ENCODE peak calls at places on chromosomes 6 and 20, in ten cellular contexts. J is RWPE2, N is right cardiac atrium, B is IMR-90, Q is esophagus muscularis mucosa, O is ovary, M is A673, L is heart right ventricle, P is suprapubic skin, A is psoas muscle. R is an unnamed sample.

GRCh38 chr6:116616757-116617093 is 446 bp downstream of the RSPH4A start:
- DNase-seq in J (peak; percentile 57), N (peak; percentile 63), B (no peak), Q (no peak), O (peak; percentile 15), M (peak; percentile 5), L (no peak), P (no peak), A (peak; percentile 21), R (no peak)

GRCh38 chr20:64238851-64239387 is 16.6 kb upstream of the PCMTD2 start:
- DNase-seq in J (peak; percentile 80), N (no peak), B (no peak), Q (no peak), O (no peak), M (no peak), L (no peak), P (no peak), A (no peak), R (no peak)

GRCh38 chr6:22878706-22879105 is 309.3 kb downstream of the HDGFL1 start:
- DNase-seq in J (no peak), N (no peak), B (peak; percentile 15), Q (no peak), O (no peak), M (no peak), L (no peak), P (no peak), A (no peak), R (no peak)

GRCh38 chr20:53598140-53599038 is 4.8 kb upstream of the ZNF217 start:
- DNase-seq in J (no peak), N (no peak), B (no peak), Q (no peak), O (no peak), M (no peak), L (no peak), P (peak; percentile 38), A (no peak), R (no peak)

GRCh38 chr20:58231678-58232077 is 3.2 kb upstream of the ANKRD60 start:
- DNase-seq in J (no peak), N (no peak), B (peak; percentile 22), Q (peak; percentile 42), O (no peak), M (peak; percentile 60), L (no peak), P (no peak), A (no peak), R (no peak)

GRCh38 chr6:24949020-24949569 is 13.3 kb upstream of the RIPOR2 start:
- DNase-seq in J (no peak), N (no peak), B (no peak), Q (no peak), O (no peak), M (no peak), L (no peak), P (no peak), A (no peak), R (no peak)

GRCh38 chr6:20696676-20697075 is 162.4 kb downstream of the CDKAL1 start:
- DNase-seq in J (no peak), N (no peak), B (peak; percentile 91), Q (no peak), O (no peak), M (no peak), L (no peak), P (no peak), A (no peak), R (no peak)

GRCh38 chr6:124027392-124027791 is 223.7 kb downstream of the NKAIN2 start:
- DNase-seq in J (no peak), N (no peak), B (no peak), Q (no peak), O (no peak), M (no peak), L (no peak), P (no peak), A (no peak), R (no peak)

GRCh38 chr6:124742971-124743370 is 219.3 kb upstream of the RNF217 start:
- DNase-seq in J (peak; percentile 51), N (no peak), B (no peak), Q (no peak), O (no peak), M (no peak), L (no peak), P (no peak), A (no peak), R (no peak)

GRCh38 chr20:31560900-31561598 is 44.0 kb upstream of the ID1 start:
- DNase-seq in J (peak; percentile 96), N (no peak), B (peak; percentile 98), Q (no peak), O (no peak), M (peak; percentile 54), L (no peak), P (no peak), A (peak; percentile 64), R (peak; percentile 55)

GRCh38 chr6:20564269-20564668 is 30.0 kb downstream of the CDKAL1 start:
- DNase-seq in J (no peak), N (no peak), B (peak; percentile 27), Q (no peak), O (no peak), M (peak; percentile 63), L (no peak), P (no peak), A (no peak), R (no peak)

GRCh38 chr6:14728396-14729024 is 517.4 kb upstream of the JARID2 start:
- DNase-seq in J (no peak), N (peak; percentile 61), B (peak; percentile 89), Q (no peak), O (no peak), M (no peak), L (no peak), P (peak; percentile 80), A (no peak), R (no peak)

GRCh38 chr6:32462609-32463008 is 22.9 kb downstream of the HLA-DRA start:
- DNase-seq in J (no peak), N (no peak), B (no peak), Q (no peak), O (no peak), M (peak; percentile 17), L (no peak), P (no peak), A (no peak), R (no peak)

GRCh38 chr6:39380837-39381534 is 58.5 kb upstream of the KCNK16 start:
- DNase-seq in J (no peak), N (no peak), B (no peak), Q (no peak), O (no peak), M (no peak), L (no peak), P (no peak), A (no peak), R (no peak)

GRCh38 chr20:36102809-36103596 is 51.5 kb upstream of the EPB41L1 start:
- DNase-seq in J (no peak), N (no peak), B (no peak), Q (no peak), O (no peak), M (no peak), L (no peak), P (no peak), A (no peak), R (no peak)

GRCh38 chr6:12870033-12870432 is 153.5 kb downstream of the PHACTR1 start:
- DNase-seq in J (no peak), N (no peak), B (no peak), Q (no peak), O (no peak), M (no peak), L (no peak), P (no peak), A (no peak), R (no peak)

GRCh38 chr6:143451531-143451930 is 926 bp downstream of the PEX3 start:
- DNase-seq in J (no peak), N (no peak), B (no peak), Q (no peak), O (no peak), M (no peak), L (no peak), P (no peak), A (no peak), R (no peak)

GRCh38 chr20:57711311-57711712 is 1.5 kb upstream of the PMEPA1 start:
- DNase-seq in J (peak; percentile 84), N (no peak), B (no peak), Q (no peak), O (no peak), M (no peak), L (no peak), P (no peak), A (no peak), R (peak; percentile 68)

DNA sequence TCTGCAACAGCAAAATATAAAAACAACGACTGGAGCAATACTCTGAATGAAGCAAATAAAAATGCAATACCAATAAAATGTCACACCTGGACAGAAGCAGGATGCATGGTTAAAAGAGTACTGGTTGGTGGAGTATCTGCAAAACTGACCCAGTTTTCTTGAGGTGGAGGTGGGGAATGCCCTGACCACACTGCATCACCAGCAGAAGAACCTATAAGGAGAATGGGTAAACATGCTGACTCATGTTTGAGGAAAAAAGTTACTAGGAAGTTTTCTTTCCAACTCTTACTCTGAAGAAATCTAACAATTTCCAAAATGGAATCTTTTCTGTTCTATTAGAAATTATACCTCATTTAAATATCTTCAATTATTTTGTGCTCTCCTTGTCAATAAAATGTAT is 43.6 kb downstream of the REPS1 start:
- DNase-seq in J (no peak), N (no peak), B (peak; percentile 83), Q (no peak), O (no peak), M (no peak), L (no peak), P (no peak), A (no peak), R (no peak)
- H3K27ac ChIP-seq in J (peak overlapping the region; percentile 12), N (no peak overlapping the region), B (no peak overlapping the region), Q (no peak overlapping the region), O (no peak overlapping the region), M (no peak overlapping the region), L (no peak overlapping the region), P (no peak overlapping the region), A (no peak overlapping the region), R (no peak overlapping the region)

GRCh38 chr6:159104931-159105330 is 60.1 kb upstream of the TAGAP start:
- DNase-seq in J (no peak), N (no peak), B (no peak), Q (no peak), O (no peak), M (no peak), L (no peak), P (no peak), A (no peak), R (no peak)
- H3K4me1 ChIP-seq in J (no peaks in the 10 kb centered on the region), N (peaks cover 3% of the 10 kb centered on the region), B (no peaks in the 10 kb centered on the region), Q (peaks cover 19% of the 10 kb centered on the region), O (no peaks in the 10 kb centered on the region), M (no peaks in the 10 kb centered on the region), L (no peaks in the 10 kb centered on the region), P (peaks cover 37% of the 10 kb centered on the region), A (no peaks in the 10 kb centered on the region), R (no peaks in the 10 kb centered on the region)

GRCh38 chr20:50306478-50307423 is 116.1 kb downstream of the CEBPB start:
- DNase-seq in J (peak; percentile 73), N (no peak), B (no peak), Q (no peak), O (no peak), M (no peak), L (no peak), P (peak; percentile 59), A (no peak), R (no peak)
- H3K27ac ChIP-seq in J (peak overlapping the region; percentile 80), N (peak overlapping the region; percentile 74), B (peak overlapping the region; percentile 91), Q (peak overlapping the region; percentile 89), O (peak overlapping the region; percentile 97), M (no peak overlapping the region), L (peak overlapping the region; percentile 88), P (peak overlapping the region; percentile 91), A (peak overlapping the region; percentile 84), R (peak overlapping the region; percentile 73)

DNA sequence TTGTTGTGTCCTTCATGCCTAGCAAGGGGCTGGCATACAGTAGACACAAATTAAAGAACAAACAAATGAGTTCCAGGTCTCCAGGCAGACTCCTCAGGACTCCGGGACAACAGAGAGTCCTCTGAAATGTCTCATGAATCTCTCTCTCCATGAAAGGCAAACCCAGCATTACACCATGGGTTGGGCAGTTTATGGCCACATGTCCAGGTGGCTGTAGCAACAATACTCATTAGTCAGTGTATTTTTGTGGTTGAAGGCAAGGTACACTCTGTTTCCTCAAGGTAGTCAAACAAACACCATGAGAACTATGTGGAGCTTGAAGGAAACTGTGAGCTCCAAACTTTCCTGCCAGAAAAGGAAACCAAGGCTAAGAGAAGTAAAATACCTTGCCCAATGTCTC is 62.2 kb downstream of the KCNB1 start:
- DNase-seq in J (no peak), N (no peak), B (no peak), Q (no peak), O (no peak), M (no peak), L (no peak), P (no peak), A (no peak), R (no peak)
- H3K4me1 ChIP-seq in J (peaks cover 10% of the 10 kb centered on the region), N (peaks cover 4% of the 10 kb centered on the region), B (no peaks in the 10 kb centered on the region), Q (peaks cover 95% of the 10 kb centered on the region), O (no peaks in the 10 kb centered on the region), M (no peaks in the 10 kb centered on the region), L (peaks cover 16% of the 10 kb centered on the region), P (peaks cover 3% of the 10 kb centered on the region), A (peaks cover 39% of the 10 kb centered on the region), R (no peaks in the 10 kb centered on the region)

R was measured in ascending aorta.